ENCODE peak calls at places on chromosome 22, in six cellular contexts. One of them, this sample, is unnamed.

GRCh38 chr22:20203142-20204099 is 52.6 kb upstream of the CCDC188 start:
- DNase-seq in fibroblast of lung: peak; percentile 36
- DNase-seq in astrocyte: peak; percentile 20
- DNase-seq in left ventricle myocardium inferior: peak; percentile 41
- DNase-seq in left lung: no peak
- DNase-seq in spleen: no peak
- DNase-seq in this sample: peak; percentile 29

GRCh38 chr22:20441631-20442484 is 4.2 kb upstream of the SCARF2 start:
- DNase-seq in fibroblast of lung: peak; percentile 50
- DNase-seq in astrocyte: no peak
- DNase-seq in left ventricle myocardium inferior: no peak
- DNase-seq in left lung: peak; percentile 66
- DNase-seq in spleen: peak; percentile 61
- DNase-seq in this sample: peak; percentile 64

GRCh38 chr22:50656122-50657070 is 16.2 kb upstream of the SHANK3 start:
- DNase-seq in fibroblast of lung: peak; percentile 71
- DNase-seq in astrocyte: peak; percentile 31
- DNase-seq in left ventricle myocardium inferior: no peak
- DNase-seq in left lung: peak; percentile 70
- DNase-seq in spleen: peak; percentile 83
- DNase-seq in this sample: no peak

GRCh38 chr22:27420817-27421361 is 380.7 kb downstream of the MN1 start:
- DNase-seq in fibroblast of lung: peak; percentile 93
- DNase-seq in astrocyte: peak; percentile 96
- DNase-seq in left ventricle myocardium inferior: peak; percentile 84
- DNase-seq in left lung: no peak
- DNase-seq in spleen: peak; percentile 24
- DNase-seq in this sample: peak; percentile 91

GRCh38 chr22:49934891-49935557 is 16.6 kb downstream of the CRELD2 start:
- DNase-seq in fibroblast of lung: peak; percentile 59
- DNase-seq in astrocyte: no peak
- DNase-seq in left ventricle myocardium inferior: peak; percentile 90
- DNase-seq in left lung: peak; percentile 98
- DNase-seq in spleen: peak; percentile 98
- DNase-seq in this sample: peak; percentile 75

GRCh38 chr22:17598318-17598717 is 30.2 kb downstream of the ATP6V1E1 start:
- DNase-seq in fibroblast of lung: no peak
- DNase-seq in astrocyte: no peak
- DNase-seq in left ventricle myocardium inferior: no peak
- DNase-seq in left lung: no peak
- DNase-seq in spleen: peak; percentile 14
- DNase-seq in this sample: no peak

GRCh38 chr22:23072911-23073491 is 2.7 kb downstream of the GNAZ start:
- DNase-seq in fibroblast of lung: no peak
- DNase-seq in astrocyte: no peak
- DNase-seq in left ventricle myocardium inferior: peak; percentile 3
- DNase-seq in left lung: peak; percentile 47
- DNase-seq in spleen: peak; percentile 47
- DNase-seq in this sample: peak; percentile 45

GRCh38 chr22:19287076-19287724 is 4.3 kb downstream of the CLTCL1 start:
- DNase-seq in fibroblast of lung: peak; percentile 24
- DNase-seq in astrocyte: peak; percentile 80
- DNase-seq in left ventricle myocardium inferior: no peak
- DNase-seq in left lung: no peak
- DNase-seq in spleen: no peak
- DNase-seq in this sample: no peak

GRCh38 chr22:23896523-23897186 is 2.5 kb downstream of the MIF start:
- DNase-seq in fibroblast of lung: no peak
- DNase-seq in astrocyte: no peak
- DNase-seq in left ventricle myocardium inferior: no peak
- DNase-seq in left lung: no peak
- DNase-seq in spleen: no peak
- DNase-seq in this sample: no peak

GRCh38 chr22:25816522-25817059 is 74.6 kb downstream of the MYO18B start:
- DNase-seq in fibroblast of lung: no peak
- DNase-seq in astrocyte: no peak
- DNase-seq in left ventricle myocardium inferior: no peak
- DNase-seq in left lung: no peak
- DNase-seq in spleen: no peak
- DNase-seq in this sample: no peak

GRCh38 chr22:26835929-26836528 is 178.6 kb downstream of the MIAT start:
- DNase-seq in fibroblast of lung: peak; percentile 39
- DNase-seq in astrocyte: no peak
- DNase-seq in left ventricle myocardium inferior: no peak
- DNase-seq in left lung: no peak
- DNase-seq in spleen: no peak
- DNase-seq in this sample: no peak

GRCh38 chr22:41449321-41449720 is 2.7 kb upstream of the TOB2 start:
- DNase-seq in fibroblast of lung: no peak
- DNase-seq in astrocyte: no peak
- DNase-seq in left ventricle myocardium inferior: no peak
- DNase-seq in left lung: no peak
- DNase-seq in spleen: peak; percentile 54
- DNase-seq in this sample: no peak

GRCh38 chr22:30866811-30867271 is 101.7 kb downstream of the MORC2 start:
- DNase-seq in fibroblast of lung: no peak
- DNase-seq in astrocyte: no peak
- DNase-seq in left ventricle myocardium inferior: no peak
- DNase-seq in left lung: peak; percentile 32
- DNase-seq in spleen: no peak
- DNase-seq in this sample: no peak

GRCh38 chr22:50146440-50147228 is 23.9 kb upstream of the PANX2 start:
- DNase-seq in fibroblast of lung: peak; percentile 80
- DNase-seq in astrocyte: peak; percentile 41
- DNase-seq in left ventricle myocardium inferior: peak; percentile 40
- DNase-seq in left lung: peak; percentile 80
- DNase-seq in spleen: no peak
- DNase-seq in this sample: no peak

GRCh38 chr22:24465566-24465965 is 29.6 kb upstream of the UPB1 start:
- DNase-seq in fibroblast of lung: peak; percentile 35
- DNase-seq in astrocyte: peak; percentile 96
- DNase-seq in left ventricle myocardium inferior: no peak
- DNase-seq in left lung: no peak
- DNase-seq in spleen: no peak
- DNase-seq in this sample: no peak

GRCh38 chr22:29756341-29756740 is 10.5 kb downstream of the ZMAT5 start:
- DNase-seq in fibroblast of lung: no peak
- DNase-seq in astrocyte: no peak
- DNase-seq in left ventricle myocardium inferior: no peak
- DNase-seq in left lung: peak; percentile 28
- DNase-seq in spleen: no peak
- DNase-seq in this sample: no peak

GRCh38 chr22:19844423-19845368 is 10.0 kb downstream of the GNB1L start:
- DNase-seq in fibroblast of lung: no peak
- DNase-seq in astrocyte: peak; percentile 31
- DNase-seq in left ventricle myocardium inferior: peak; percentile 54
- DNase-seq in left lung: peak; percentile 90
- DNase-seq in spleen: peak; percentile 93
- DNase-seq in this sample: peak; percentile 83

GRCh38 chr22:24431309-24432034 is 4.1 kb downstream of the ADORA2A start:
- DNase-seq in fibroblast of lung: no peak
- DNase-seq in astrocyte: no peak
- DNase-seq in left ventricle myocardium inferior: no peak
- DNase-seq in left lung: no peak
- DNase-seq in spleen: peak; percentile 73
- DNase-seq in this sample: peak; percentile 12

GRCh38 chr22:49548356-49549202 is 279.1 kb downstream of the BRD1 start:
- DNase-seq in fibroblast of lung: no peak
- DNase-seq in astrocyte: no peak
- DNase-seq in left ventricle myocardium inferior: no peak
- DNase-seq in left lung: peak; percentile 49
- DNase-seq in spleen: peak; percentile 34
- DNase-seq in this sample: peak; percentile 13

GRCh38 chr22:19213001-19213400 is 34.5 kb upstream of the SLC25A1 start:
- DNase-seq in fibroblast of lung: no peak
- DNase-seq in astrocyte: no peak
- DNase-seq in left ventricle myocardium inferior: no peak
- DNase-seq in left lung: no peak
- DNase-seq in spleen: no peak
- DNase-seq in this sample: no peak

GRCh38 chr22:17272511-17272991 is 53.3 kb upstream of the ADA2 start:
- DNase-seq in fibroblast of lung: no peak
- DNase-seq in astrocyte: no peak
- DNase-seq in left ventricle myocardium inferior: no peak
- DNase-seq in left lung: no peak
- DNase-seq in spleen: peak; percentile 30
- DNase-seq in this sample: no peak

GRCh38 chr22:28802595-28803087 is 2.3 kb upstream of the XBP1 start:
- DNase-seq in fibroblast of lung: no peak
- DNase-seq in astrocyte: no peak
- DNase-seq in left ventricle myocardium inferior: no peak
- DNase-seq in left lung: no peak
- DNase-seq in spleen: no peak
- DNase-seq in this sample: no peak

GRCh38 chr22:50302564-50302963 is 4.9 kb downstream of the PLXNB2 start:
- DNase-seq in fibroblast of lung: no peak
- DNase-seq in astrocyte: no peak
- DNase-seq in left ventricle myocardium inferior: no peak
- DNase-seq in left lung: no peak
- DNase-seq in spleen: no peak
- DNase-seq in this sample: no peak

GRCh38 chr22:30573594-30574094 is 821 bp downstream of the GAL3ST1 start:
- DNase-seq in fibroblast of lung: no peak
- DNase-seq in astrocyte: no peak
- DNase-seq in left ventricle myocardium inferior: no peak
- DNase-seq in left lung: no peak
- DNase-seq in spleen: no peak
- DNase-seq in this sample: no peak

GRCh38 chr22:19903031-19903430 is 38.5 kb upstream of the COMT start:
- DNase-seq in fibroblast of lung: no peak
- DNase-seq in astrocyte: no peak
- DNase-seq in left ventricle myocardium inferior: no peak
- DNase-seq in left lung: no peak
- DNase-seq in spleen: no peak
- DNase-seq in this sample: no peak

GRCh38 chr22:49234459-49234858 is 593.2 kb downstream of the BRD1 start:
- DNase-seq in fibroblast of lung: no peak
- DNase-seq in astrocyte: no peak
- DNase-seq in left ventricle myocardium inferior: no peak
- DNase-seq in left lung: no peak
- DNase-seq in spleen: peak; percentile 63
- DNase-seq in this sample: no peak

GRCh38 chr22:25403284-25403606 is 161.2 kb upstream of the GRK3 start:
- DNase-seq in fibroblast of lung: peak; percentile 13
- DNase-seq in astrocyte: no peak
- DNase-seq in left ventricle myocardium inferior: no peak
- DNase-seq in left lung: no peak
- DNase-seq in spleen: no peak
- DNase-seq in this sample: peak; percentile 53

GRCh38 chr22:27032121-27032761 is 374.9 kb downstream of the MIAT start:
- DNase-seq in fibroblast of lung: no peak
- DNase-seq in astrocyte: peak; percentile 10
- DNase-seq in left ventricle myocardium inferior: no peak
- DNase-seq in left lung: peak; percentile 77
- DNase-seq in spleen: no peak
- DNase-seq in this sample: peak; percentile 83

GRCh38 chr22:43183496-43184263 is 3.3 kb downstream of the TTLL12 start:
- DNase-seq in fibroblast of lung: peak; percentile 34
- DNase-seq in astrocyte: peak; percentile 32
- DNase-seq in left ventricle myocardium inferior: no peak
- DNase-seq in left lung: peak; percentile 55
- DNase-seq in spleen: no peak
- DNase-seq in this sample: no peak

GRCh38 chr22:38181453-38182200 is at the start of gene PLA2G6:
- DNase-seq in fibroblast of lung: peak; percentile 99
- DNase-seq in astrocyte: peak; percentile 95
- DNase-seq in left ventricle myocardium inferior: peak; percentile 99
- DNase-seq in left lung: peak; percentile 99
- DNase-seq in spleen: peak; percentile 99
- DNase-seq in this sample: peak; percentile 100
- H3K4me1 ChIP-seq in fibroblast of lung: peaks cover 22% of the 10 kb centered on the region
- H3K4me1 ChIP-seq in astrocyte: peaks cover 30% of the 10 kb centered on the region
- H3K4me1 ChIP-seq in left ventricle myocardium inferior: peaks cover 38% of the 10 kb centered on the region
- H3K4me1 ChIP-seq in left lung: peaks cover 22% of the 10 kb centered on the region
- H3K4me1 ChIP-seq in spleen: peaks cover 51% of the 10 kb centered on the region
- H3K4me1 ChIP-seq in this sample: peaks cover 32% of the 10 kb centered on the region

DNA sequence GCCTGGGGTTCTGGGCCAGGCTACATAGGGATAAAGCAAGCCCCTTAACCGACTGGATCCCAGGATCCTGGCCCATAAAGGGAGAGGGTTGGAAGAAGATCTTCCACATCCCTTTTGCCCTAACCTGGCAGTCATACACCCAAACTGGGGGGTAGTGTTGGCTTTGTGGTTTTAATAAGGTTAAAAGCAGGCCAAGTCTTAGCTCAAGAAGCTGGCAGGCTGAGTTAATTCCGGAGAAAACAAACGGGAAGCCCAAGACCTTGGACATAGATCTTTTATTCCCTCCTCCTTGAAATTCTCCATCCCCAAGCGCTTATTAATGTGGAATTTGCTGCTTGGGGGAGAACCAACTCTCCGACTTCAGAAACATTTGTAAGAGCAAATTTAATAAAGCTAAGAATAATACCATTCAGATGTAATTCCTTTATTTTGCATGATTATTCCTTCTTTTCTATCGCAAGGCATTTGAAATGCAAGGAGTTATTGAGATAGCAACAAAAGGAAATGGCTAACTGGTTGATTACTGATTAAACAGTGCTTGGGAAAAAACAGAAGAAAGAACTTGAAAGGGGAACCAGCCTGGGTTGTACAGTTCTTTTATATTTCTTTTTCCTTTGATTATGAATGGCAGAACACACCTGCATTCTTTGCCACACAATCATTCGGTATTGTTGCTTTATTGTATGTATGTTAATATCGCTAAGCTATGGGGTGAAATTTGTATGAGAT is 6.2 kb upstream of the ARHGAP8 start:
- DNase-seq in fibroblast of lung: no peak
- DNase-seq in astrocyte: no peak
- DNase-seq in left ventricle myocardium inferior: no peak
- DNase-seq in left lung: no peak
- DNase-seq in spleen: no peak
- DNase-seq in this sample: no peak
- H3K4me3 ChIP-seq in fibroblast of lung: no peak overlapping the region
- H3K4me3 ChIP-seq in astrocyte: no peak overlapping the region
- H3K4me3 ChIP-seq in left ventricle myocardium inferior: no peak overlapping the region
- H3K4me3 ChIP-seq in left lung: no peak overlapping the region
- H3K4me3 ChIP-seq in spleen: no peak overlapping the region
- H3K4me3 ChIP-seq in this sample: no peak overlapping the region

DNA sequence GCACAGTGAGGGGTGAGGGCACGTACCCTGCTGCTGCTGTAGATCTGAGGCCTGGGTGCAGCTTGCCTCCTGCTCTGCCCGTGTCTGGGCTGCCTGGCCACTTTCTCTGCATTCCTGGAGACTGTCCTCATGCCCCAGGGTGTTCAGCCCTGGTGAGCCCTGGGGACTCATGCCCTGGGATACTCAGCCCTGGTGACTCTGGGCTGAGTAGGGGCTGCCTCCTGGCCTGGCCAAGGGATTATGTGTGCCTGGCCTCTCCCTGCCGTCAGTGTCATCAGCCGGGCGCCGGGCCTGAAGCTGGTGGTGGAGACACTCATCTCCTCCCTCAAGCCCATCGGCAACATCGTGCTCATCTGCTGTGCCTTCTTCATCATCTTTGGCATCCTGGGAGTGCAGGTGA is 94.7 kb downstream of the CACNA1I start:
- DNase-seq in fibroblast of lung: no peak
- DNase-seq in astrocyte: no peak
- DNase-seq in left ventricle myocardium inferior: no peak
- DNase-seq in left lung: no peak
- DNase-seq in spleen: no peak
- DNase-seq in this sample: no peak
- H3K27ac ChIP-seq in fibroblast of lung: no peak overlapping the region
- H3K27ac ChIP-seq in astrocyte: no peak overlapping the region
- H3K27ac ChIP-seq in left ventricle myocardium inferior: no peak overlapping the region
- H3K27ac ChIP-seq in left lung: no peak overlapping the region
- H3K27ac ChIP-seq in spleen: no peak overlapping the region
- H3K27ac ChIP-seq in this sample: no peak overlapping the region

GRCh38 chr22:46591890-46592289 is 28.3 kb upstream of the GRAMD4 start:
- DNase-seq in fibroblast of lung: no peak
- DNase-seq in astrocyte: no peak
- DNase-seq in left ventricle myocardium inferior: no peak
- DNase-seq in left lung: no peak
- DNase-seq in spleen: peak; percentile 76
- DNase-seq in this sample: no peak
- H3K4me1 ChIP-seq in fibroblast of lung: peaks cover 3% of the 10 kb centered on the region
- H3K4me1 ChIP-seq in astrocyte: peaks cover 25% of the 10 kb centered on the region
- H3K4me1 ChIP-seq in left ventricle myocardium inferior: peaks cover 95% of the 10 kb centered on the region
- H3K4me1 ChIP-seq in left lung: peaks cover 16% of the 10 kb centered on the region
- H3K4me1 ChIP-seq in spleen: peaks cover 99% of the 10 kb centered on the region
- H3K4me1 ChIP-seq in this sample: peaks cover 32% of the 10 kb centered on the region

This sample was measured in tibial artery.